ENCODE peak calls at places on chromosomes 6 and 20, in eight cellular contexts. C is mammary epithelial cell; J is Peyer's patch; L is GM23338; V is CD4-positive, alpha-beta memory T cell; Y is cardiac muscle cell; F is aorta; S is breast epithelium. O is an unnamed sample.

GRCh38 chr6:149031545-149032317 is 284.9 kb downstream of the UST start:
- DNase-seq in C (peak), J (no peak), L (no peak), V (no peak), Y (no peak), F (no peak), S (peak), O (no peak)

GRCh38 chr6:127299522-127300240 is 33.0 kb downstream of the RNF146 start:
- DNase-seq in C (no peak), J (no peak), L (no peak), V (no peak), Y (no peak), F (no peak), S (no peak), O (no peak)

GRCh38 chr6:157556671-157557430 is 175.9 kb downstream of the ZDHHC14 start:
- DNase-seq in C (no peak), J (no peak), L (no peak), V (no peak), Y (no peak), F (no peak), S (no peak), O (no peak)

GRCh38 chr20:53778041-53778516 is 184.4 kb upstream of the ZNF217 start:
- DNase-seq in C (no peak), J (no peak), L (no peak), V (no peak), Y (no peak), F (no peak), S (peak), O (no peak)

GRCh38 chr6:140909156-140909555 is 1223.6 kb upstream of the GJE1 start:
- DNase-seq in C (peak), J (no peak), L (no peak), V (no peak), Y (no peak), F (no peak), S (no peak), O (no peak)

GRCh38 chr6:23445157-23445710 is 680.8 kb upstream of the NRSN1 start:
- DNase-seq in C (no peak), J (no peak), L (no peak), V (no peak), Y (peak), F (no peak), S (no peak), O (no peak)

GRCh38 chr20:25244976-25245375 is 2.9 kb upstream of the PYGB start:
- DNase-seq in C (no peak), J (no peak), L (no peak), V (no peak), Y (no peak), F (no peak), S (no peak), O (no peak)

GRCh38 chr6:111752476-111752875 is 120.8 kb downstream of the FYN start:
- DNase-seq in C (no peak), J (no peak), L (no peak), V (no peak), Y (no peak), F (no peak), S (no peak), O (no peak)

GRCh38 chr6:167963589-167964057 is 33.8 kb upstream of the KIF25 start:
- DNase-seq in C (no peak), J (no peak), L (no peak), V (no peak), Y (no peak), F (no peak), S (no peak), O (no peak)

GRCh38 chr6:136968831-136969230 is 46.7 kb downstream of the SLC35D3 start:
- DNase-seq in C (no peak), J (no peak), L (no peak), V (no peak), Y (peak), F (no peak), S (no peak), O (no peak)

GRCh38 chr6:169386431-169387057 is 132.9 kb upstream of the THBS2 start:
- DNase-seq in C (no peak), J (no peak), L (no peak), V (no peak), Y (no peak), F (no peak), S (no peak), O (no peak)

GRCh38 chr20:49277786-49278035 is 146 bp downstream of the ZNFX1 start:
- DNase-seq in C (no peak), J (no peak), L (no peak), V (no peak), Y (no peak), F (no peak), S (no peak), O (no peak)

GRCh38 chr20:49276895-49277785 is 717 bp downstream of the ZNFX1 start:
- DNase-seq in C (no peak), J (peak), L (peak), V (peak), Y (no peak), F (peak), S (peak), O (peak)

GRCh38 chr20:49273696-49274277 is 4.1 kb downstream of the ZNFX1 start:
- DNase-seq in C (no peak), J (no peak), L (no peak), V (no peak), Y (no peak), F (no peak), S (no peak), O (no peak)

GRCh38 chr20:49276201-49276894 is 1.5 kb downstream of the ZNFX1 start:
- DNase-seq in C (peak), J (no peak), L (no peak), V (peak), Y (no peak), F (no peak), S (no peak), O (no peak)

GRCh38 chr20:49275634-49276033 is 2.2 kb downstream of the ZNFX1 start:
- DNase-seq in C (peak), J (no peak), L (no peak), V (no peak), Y (no peak), F (no peak), S (no peak), O (no peak)
- H3K4me3 ChIP-seq in C (peak), J (peak), L (no peak), V (peak), Y (no peak), F (no peak), S (peak), O (peak)

GRCh38 chr20:41213150-41213820 is 75.9 kb downstream of the PLCG1 start:
- DNase-seq in C (peak), J (no peak), L (no peak), V (no peak), Y (no peak), F (no peak), S (no peak), O (no peak)
- H3K27ac ChIP-seq in C (peak), J (no peak), L (no peak), V (no peak), Y (no peak), F (no peak), S (no peak), O (no peak)

DNA sequence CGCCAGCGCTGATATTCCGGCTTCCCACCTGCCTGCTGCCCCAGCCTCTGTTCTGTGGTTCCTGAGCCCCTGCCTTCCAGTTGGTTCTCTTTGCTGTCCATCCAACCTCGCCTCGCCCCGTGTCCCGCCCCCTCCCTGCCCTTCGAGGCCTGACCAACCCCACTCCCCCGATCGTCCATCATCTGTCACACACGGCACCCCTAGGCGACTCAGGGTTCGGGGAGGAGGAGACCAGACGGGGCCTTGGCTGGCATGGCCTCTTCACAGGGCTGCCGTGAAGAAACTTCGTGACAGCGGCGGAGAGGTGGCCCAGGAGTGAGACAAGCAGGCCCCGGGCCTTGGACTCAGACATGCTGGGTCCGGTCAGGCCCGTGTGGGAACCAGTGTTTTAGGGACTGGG is 226.1 kb downstream of the QKI start:
- DNase-seq in C (no peak), J (no peak), L (no peak), V (no peak), Y (no peak), F (no peak), S (no peak), O (no peak)
- H3K4me3 ChIP-seq in C (no peak), J (no peak), L (no peak), V (no peak), Y (no peak), F (no peak), S (no peak), O (no peak)

GRCh38 chr6:107962723-107963122 is 4.7 kb upstream of the SEC63 start:
- DNase-seq in C (no peak), J (no peak), L (no peak), V (no peak), Y (no peak), F (no peak), S (no peak), O (no peak)

GRCh38 chr6:107970255-107970654 is 12.2 kb upstream of the SEC63 start:
- DNase-seq in C (no peak), J (no peak), L (no peak), V (no peak), Y (no peak), F (no peak), S (no peak), O (no peak)

GRCh38 chr6:107971181-107971580 is 13.2 kb upstream of the SEC63 start:
- DNase-seq in C (no peak), J (no peak), L (no peak), V (no peak), Y (no peak), F (no peak), S (no peak), O (no peak)

GRCh38 chr6:107968081-107968480 is 10.1 kb upstream of the SEC63 start:
- DNase-seq in C (no peak), J (no peak), L (no peak), V (no peak), Y (no peak), F (no peak), S (no peak), O (no peak)

DNA sequence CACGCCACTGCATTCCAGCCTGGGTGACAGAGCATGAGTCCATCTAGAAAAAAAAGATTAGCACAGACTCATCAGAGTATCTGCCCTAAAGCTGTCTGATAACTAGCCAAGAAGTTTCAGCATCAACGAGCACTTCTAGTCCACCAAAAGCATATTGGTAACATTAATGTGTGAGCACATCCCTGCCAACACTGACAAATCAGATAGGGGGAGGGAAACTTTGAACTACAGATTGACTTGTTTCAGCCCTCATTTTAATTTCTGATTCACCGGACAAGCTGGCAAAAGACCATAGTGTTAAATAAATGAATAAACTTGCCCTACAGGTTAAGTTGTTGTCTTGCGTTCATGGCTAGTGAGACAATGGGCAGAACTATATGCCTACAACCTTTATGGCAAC is 7.7 kb upstream of the SEC63 start:
- DNase-seq in C (peak), J (no peak), L (no peak), V (no peak), Y (no peak), F (no peak), S (no peak), O (no peak)
- H3K27ac ChIP-seq in C (peak), J (no peak), L (no peak), V (no peak), Y (no peak), F (no peak), S (no peak), O (no peak)

GRCh38 chr20:1968958-1969357 is 24.9 kb downstream of the PDYN start:
- DNase-seq in C (no peak), J (no peak), L (no peak), V (no peak), Y (no peak), F (no peak), S (no peak), O (no peak)

GRCh38 chr20:1961374-1961773 is 32.5 kb downstream of the PDYN start:
- DNase-seq in C (no peak), J (no peak), L (no peak), V (no peak), Y (no peak), F (no peak), S (peak), O (no peak)

GRCh38 chr20:1964061-1964460 is 29.8 kb downstream of the PDYN start:
- DNase-seq in C (no peak), J (no peak), L (no peak), V (no peak), Y (no peak), F (no peak), S (no peak), O (no peak)

GRCh38 chr20:1965520-1966278 is 28.2 kb downstream of the PDYN start:
- DNase-seq in C (peak), J (peak), L (peak), V (peak), Y (peak), F (peak), S (peak), O (peak)

DNA sequence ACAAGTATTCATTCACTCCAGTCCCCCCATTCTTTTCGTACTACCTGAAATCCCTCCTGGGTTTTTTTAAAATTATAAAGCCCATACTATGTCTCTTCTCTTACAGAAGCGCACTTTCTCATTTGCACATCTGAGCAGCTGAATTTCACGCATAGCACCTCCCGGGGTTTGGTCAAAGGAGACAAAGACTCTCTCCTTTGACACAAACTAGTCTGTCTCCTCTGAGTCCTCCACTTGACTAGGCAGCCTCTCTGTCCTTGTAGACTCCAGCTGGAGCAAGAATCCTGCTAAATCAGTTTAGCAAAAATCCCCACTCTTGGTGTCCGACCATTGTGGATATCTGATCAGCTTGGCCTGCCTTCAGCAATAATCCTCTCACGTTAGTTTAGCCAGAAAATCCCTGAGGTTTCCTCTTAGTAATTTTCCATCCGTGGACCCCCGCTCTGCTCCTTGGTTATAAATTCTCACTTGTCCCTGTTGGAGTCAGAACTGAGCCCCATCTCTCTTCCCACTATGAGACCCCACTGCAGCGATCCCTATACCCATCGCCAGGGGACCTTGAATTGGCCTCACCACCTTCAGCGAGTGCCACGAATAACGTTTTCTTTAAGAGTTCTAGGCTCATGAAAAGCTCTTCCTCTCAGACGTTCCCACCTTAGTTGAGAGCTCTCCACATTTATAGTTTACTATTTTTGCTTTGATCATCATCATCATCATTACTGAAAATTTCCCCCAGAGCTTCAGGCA is 29.0 kb downstream of the PDYN start:
- DNase-seq in C (no peak), J (no peak), L (peak), V (no peak), Y (no peak), F (no peak), S (peak), O (no peak)
- H3K4me3 ChIP-seq in C (no peak), J (no peak), L (peak), V (no peak), Y (no peak), F (no peak), S (no peak), O (no peak)

GRCh38 chr6:39819676-39820075 is 27.5 kb downstream of the DAAM2 start:
- DNase-seq in C (no peak), J (no peak), L (no peak), V (no peak), Y (no peak), F (no peak), S (no peak), O (no peak)

GRCh38 chr6:39820553-39820952 is 28.4 kb downstream of the DAAM2 start:
- DNase-seq in C (no peak), J (no peak), L (no peak), V (no peak), Y (no peak), F (no peak), S (no peak), O (no peak)

GRCh38 chr6:39819226-39819625 is 27.1 kb downstream of the DAAM2 start:
- DNase-seq in C (no peak), J (no peak), L (no peak), V (no peak), Y (no peak), F (no peak), S (no peak), O (no peak)

GRCh38 chr6:39816744-39817143 is 24.6 kb downstream of the DAAM2 start:
- DNase-seq in C (no peak), J (no peak), L (no peak), V (no peak), Y (no peak), F (no peak), S (no peak), O (no peak)

GRCh38 chr6:39818695-39819094 is 26.5 kb downstream of the DAAM2 start:
- DNase-seq in C (no peak), J (no peak), L (no peak), V (no peak), Y (no peak), F (no peak), S (no peak), O (no peak)
- H3K27ac ChIP-seq in C (no peak), J (peak), L (no peak), V (no peak), Y (no peak), F (peak), S (no peak), O (peak)

GRCh38 chr6:35297541-35298481 is at the start of gene DEF6:
- DNase-seq in C (peak), J (peak), L (peak), V (peak), Y (peak), F (peak), S (peak), O (peak)

GRCh38 chr6:35295521-35296315 is 1.9 kb upstream of the DEF6 start:
- DNase-seq in C (no peak), J (no peak), L (no peak), V (no peak), Y (no peak), F (no peak), S (no peak), O (no peak)

GRCh38 chr6:35298625-35299140 is 1.1 kb downstream of the DEF6 start:
- DNase-seq in C (no peak), J (no peak), L (no peak), V (no peak), Y (no peak), F (no peak), S (no peak), O (no peak)

GRCh38 chr6:35295036-35295435 is 2.6 kb upstream of the DEF6 start:
- DNase-seq in C (no peak), J (no peak), L (no peak), V (no peak), Y (no peak), F (no peak), S (no peak), O (no peak)

GRCh38 chr6:35296931-35297330 is 687 bp upstream of the DEF6 start:
- DNase-seq in C (no peak), J (no peak), L (no peak), V (no peak), Y (no peak), F (no peak), S (no peak), O (no peak)
- H3K4me3 ChIP-seq in C (no peak), J (no peak), L (no peak), V (no peak), Y (no peak), F (no peak), S (no peak), O (no peak)

DNA sequence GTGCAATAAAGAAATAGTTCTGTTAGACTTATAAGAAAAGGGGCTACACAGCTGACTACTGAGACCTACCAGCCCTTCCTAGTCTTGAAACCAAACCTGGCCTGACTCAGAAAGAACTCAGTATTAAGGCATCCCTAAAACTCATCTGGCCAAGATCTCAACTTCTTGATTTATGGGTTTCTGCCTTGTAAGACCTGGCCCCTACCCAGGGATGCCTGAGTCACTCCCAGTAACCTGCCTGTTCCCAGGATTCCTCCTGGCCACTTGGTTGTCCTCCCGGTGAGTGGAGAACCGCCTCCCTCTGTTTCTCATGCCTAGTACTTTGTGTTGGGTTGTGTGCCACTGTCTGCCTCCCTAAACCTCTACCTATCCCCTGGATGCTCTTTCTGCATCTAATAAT is 189.4 kb upstream of the PREP start:
- DNase-seq in C (peak), J (no peak), L (no peak), V (no peak), Y (no peak), F (no peak), S (no peak), O (no peak)
- H3K27ac ChIP-seq in C (peak), J (no peak), L (no peak), V (no peak), Y (no peak), F (no peak), S (no peak), O (no peak)

GRCh38 chr20:63856111-63856511 is 5.2 kb upstream of the ABHD16B start:
- DNase-seq in C (no peak), J (peak), L (peak), V (no peak), Y (no peak), F (peak), S (no peak), O (no peak)
- H3K4me3 ChIP-seq in C (no peak), J (no peak), L (peak), V (no peak), Y (no peak), F (no peak), S (no peak), O (no peak)

GRCh38 chr6:78192057-78192456 is 539.2 kb downstream of the MEI4 start:
- DNase-seq in C (no peak), J (no peak), L (peak), V (no peak), Y (no peak), F (no peak), S (no peak), O (no peak)
- H3K27ac ChIP-seq in C (no peak), J (no peak), L (no peak), V (no peak), Y (no peak), F (no peak), S (no peak), O (no peak)